ENCODE peak calls at places on chromosome 11, in six cellular contexts. C is activated CD4-positive, alpha-beta T cell treated with anti-CD3 and anti-CD28 coated beads for 24 hours; R is endothelial cell; B is epithelial cell of prostate; P is T-cell; N is NCI-H2029 treated with DMSO at 0.1 percent for 48 hours. Z is an unnamed sample.

GRCh38 chr11:76161261-76161961 is 44.9 kb downstream of the WNT11 start:
- DNase-seq in N (no peak), B (no peak), C (no peak), R (no peak), P (no peak), Z (no peak)

GRCh38 chr11:71252782-71253730 is 679 bp upstream of the SHANK2 start:
- DNase-seq in R (peak; percentile 46), P (no peak), B (peak; percentile 24), N (no peak), C (no peak), Z (no peak)

GRCh38 chr11:112267188-112267591 is 6.5 kb upstream of the PLET1 start:
- DNase-seq in R (no peak), P (no peak), C (no peak), N (no peak), B (no peak), Z (no peak)

GRCh38 chr11:65899356-65900124 is 648 bp downstream of the FOSL1 start:
- DNase-seq in B (no peak), C (peak; percentile 64), N (no peak), R (peak; percentile 49), P (no peak), Z (no peak)

GRCh38 chr11:124210421-124210820 is 27.3 kb downstream of the OR10D3 start:
- DNase-seq in P (no peak), N (no peak), B (no peak), C (no peak), R (no peak), Z (no peak)

GRCh38 chr11:134542401-134543143 is 130.5 kb upstream of the B3GAT1 start:
- DNase-seq in B (no peak), P (no peak), N (no peak), C (no peak), R (no peak), Z (peak; percentile 5)

GRCh38 chr11:32233276-32233675 is 142.4 kb downstream of the RCN1 start:
- DNase-seq in N (no peak), B (no peak), P (no peak), C (no peak), R (no peak), Z (no peak)

GRCh38 chr11:76471378-76471777 is 26.6 kb downstream of the EMSY start:
- DNase-seq in B (no peak), C (no peak), P (no peak), N (no peak), R (no peak), Z (no peak)

GRCh38 chr11:7688238-7688826 is 15.0 kb upstream of the CYB5R2 start:
- DNase-seq in C (no peak), N (no peak), B (no peak), P (no peak), R (peak; percentile 43), Z (no peak)